ENCODE peak calls at places on chromosomes 16 and 17, in ten cellular contexts. One of them, this sample, is unnamed.

GRCh38 chr16:49587051-49587450 is 213.4 kb downstream of the C16orf78 start:
- DNase-seq in iPS-NIHi11: no peak
- DNase-seq in NCI-H1105 treated with DMSO at 0.1 percent for 48 hours: no peak
- DNase-seq in retina: no peak
- DNase-seq in GM19239: no peak
- DNase-seq in gastrocnemius medialis: no peak
- DNase-seq in hypothalamus: no peak
- DNase-seq in MCF 10A: no peak
- DNase-seq in C1 segment of cervical spinal cord: no peak
- DNase-seq in activated T-cell treated with anti-CD3 and anti-CD28 coated beads, Interleukin-2, amount 50 U/mL, for 24 hours: no peak
- DNase-seq in this sample: no peak

GRCh38 chr17:76500074-76500744 is 1.0 kb downstream of the RHBDF2 start:
- DNase-seq in iPS-NIHi11: no peak
- DNase-seq in NCI-H1105 treated with DMSO at 0.1 percent for 48 hours: no peak
- DNase-seq in retina: no peak
- DNase-seq in GM19239: no peak
- DNase-seq in gastrocnemius medialis: no peak
- DNase-seq in hypothalamus: no peak
- DNase-seq in MCF 10A: peak; percentile 52
- DNase-seq in C1 segment of cervical spinal cord: no peak
- DNase-seq in activated T-cell treated with anti-CD3 and anti-CD28 coated beads, Interleukin-2, amount 50 U/mL, for 24 hours: no peak
- DNase-seq in this sample: no peak

GRCh38 chr16:4664538-4665418 is 28.6 kb upstream of the NUDT16L1 start:
- DNase-seq in iPS-NIHi11: no peak
- DNase-seq in NCI-H1105 treated with DMSO at 0.1 percent for 48 hours: no peak
- DNase-seq in retina: no peak
- DNase-seq in GM19239: peak; percentile 68
- DNase-seq in gastrocnemius medialis: no peak
- DNase-seq in hypothalamus: no peak
- DNase-seq in MCF 10A: peak; percentile 43
- DNase-seq in C1 segment of cervical spinal cord: no peak
- DNase-seq in activated T-cell treated with anti-CD3 and anti-CD28 coated beads, Interleukin-2, amount 50 U/mL, for 24 hours: peak; percentile 71
- DNase-seq in this sample: no peak

GRCh38 chr17:9941305-9941704 is 36.2 kb upstream of the RCVRN start:
- DNase-seq in iPS-NIHi11: no peak
- DNase-seq in NCI-H1105 treated with DMSO at 0.1 percent for 48 hours: no peak
- DNase-seq in retina: no peak
- DNase-seq in GM19239: no peak
- DNase-seq in gastrocnemius medialis: no peak
- DNase-seq in hypothalamus: no peak
- DNase-seq in MCF 10A: no peak
- DNase-seq in C1 segment of cervical spinal cord: no peak
- DNase-seq in activated T-cell treated with anti-CD3 and anti-CD28 coated beads, Interleukin-2, amount 50 U/mL, for 24 hours: no peak
- DNase-seq in this sample: no peak

GRCh38 chr17:27533874-27534815 is 77.9 kb downstream of the KSR1 start:
- DNase-seq in iPS-NIHi11: peak; percentile 61
- DNase-seq in NCI-H1105 treated with DMSO at 0.1 percent for 48 hours: no peak
- DNase-seq in retina: no peak
- DNase-seq in GM19239: no peak
- DNase-seq in gastrocnemius medialis: no peak
- DNase-seq in hypothalamus: no peak
- DNase-seq in MCF 10A: peak; percentile 70
- DNase-seq in C1 segment of cervical spinal cord: no peak
- DNase-seq in activated T-cell treated with anti-CD3 and anti-CD28 coated beads, Interleukin-2, amount 50 U/mL, for 24 hours: no peak
- DNase-seq in this sample: no peak

GRCh38 chr16:87918314-87918713 is 18.0 kb downstream of the CA5A start:
- DNase-seq in iPS-NIHi11: no peak
- DNase-seq in NCI-H1105 treated with DMSO at 0.1 percent for 48 hours: no peak
- DNase-seq in retina: no peak
- DNase-seq in GM19239: no peak
- DNase-seq in gastrocnemius medialis: peak; percentile 91
- DNase-seq in hypothalamus: peak; percentile 63
- DNase-seq in MCF 10A: no peak
- DNase-seq in C1 segment of cervical spinal cord: peak; percentile 54
- DNase-seq in activated T-cell treated with anti-CD3 and anti-CD28 coated beads, Interleukin-2, amount 50 U/mL, for 24 hours: no peak
- DNase-seq in this sample: no peak

GRCh38 chr17:75552847-75553552 is 27.5 kb downstream of the LLGL2 start:
- DNase-seq in iPS-NIHi11: no peak
- DNase-seq in NCI-H1105 treated with DMSO at 0.1 percent for 48 hours: no peak
- DNase-seq in retina: no peak
- DNase-seq in GM19239: no peak
- DNase-seq in gastrocnemius medialis: no peak
- DNase-seq in hypothalamus: no peak
- DNase-seq in MCF 10A: no peak
- DNase-seq in C1 segment of cervical spinal cord: no peak
- DNase-seq in activated T-cell treated with anti-CD3 and anti-CD28 coated beads, Interleukin-2, amount 50 U/mL, for 24 hours: no peak
- DNase-seq in this sample: no peak

GRCh38 chr16:4970010-4970409 is 11.9 kb downstream of the SEC14L5 start:
- DNase-seq in iPS-NIHi11: no peak
- DNase-seq in NCI-H1105 treated with DMSO at 0.1 percent for 48 hours: no peak
- DNase-seq in retina: no peak
- DNase-seq in GM19239: no peak
- DNase-seq in gastrocnemius medialis: no peak
- DNase-seq in hypothalamus: no peak
- DNase-seq in MCF 10A: no peak
- DNase-seq in C1 segment of cervical spinal cord: no peak
- DNase-seq in activated T-cell treated with anti-CD3 and anti-CD28 coated beads, Interleukin-2, amount 50 U/mL, for 24 hours: no peak
- DNase-seq in this sample: no peak

GRCh38 chr17:39700148-39700987 is 504 bp downstream of the ERBB2 start:
- DNase-seq in iPS-NIHi11: peak; percentile 62
- DNase-seq in NCI-H1105 treated with DMSO at 0.1 percent for 48 hours: no peak
- DNase-seq in retina: peak; percentile 70
- DNase-seq in GM19239: no peak
- DNase-seq in gastrocnemius medialis: no peak
- DNase-seq in hypothalamus: no peak
- DNase-seq in MCF 10A: peak; percentile 28
- DNase-seq in C1 segment of cervical spinal cord: no peak
- DNase-seq in activated T-cell treated with anti-CD3 and anti-CD28 coated beads, Interleukin-2, amount 50 U/mL, for 24 hours: no peak
- DNase-seq in this sample: no peak

GRCh38 chr17:52737071-52737470 is 578.6 kb upstream of the CA10 start:
- DNase-seq in iPS-NIHi11: no peak
- DNase-seq in NCI-H1105 treated with DMSO at 0.1 percent for 48 hours: no peak
- DNase-seq in retina: no peak
- DNase-seq in GM19239: no peak
- DNase-seq in gastrocnemius medialis: no peak
- DNase-seq in hypothalamus: no peak
- DNase-seq in MCF 10A: no peak
- DNase-seq in C1 segment of cervical spinal cord: no peak
- DNase-seq in activated T-cell treated with anti-CD3 and anti-CD28 coated beads, Interleukin-2, amount 50 U/mL, for 24 hours: no peak
- DNase-seq in this sample: no peak

GRCh38 chr17:72270530-72270929 is 149.7 kb downstream of the SOX9 start:
- DNase-seq in iPS-NIHi11: no peak
- DNase-seq in NCI-H1105 treated with DMSO at 0.1 percent for 48 hours: peak; percentile 81
- DNase-seq in retina: peak; percentile 50
- DNase-seq in GM19239: no peak
- DNase-seq in gastrocnemius medialis: no peak
- DNase-seq in hypothalamus: no peak
- DNase-seq in MCF 10A: peak; percentile 40
- DNase-seq in C1 segment of cervical spinal cord: no peak
- DNase-seq in activated T-cell treated with anti-CD3 and anti-CD28 coated beads, Interleukin-2, amount 50 U/mL, for 24 hours: no peak
- DNase-seq in this sample: no peak

GRCh38 chr17:82970818-82971610 is 108.4 kb upstream of the METRNL start:
- DNase-seq in iPS-NIHi11: no peak
- DNase-seq in NCI-H1105 treated with DMSO at 0.1 percent for 48 hours: no peak
- DNase-seq in retina: no peak
- DNase-seq in GM19239: no peak
- DNase-seq in gastrocnemius medialis: no peak
- DNase-seq in hypothalamus: no peak
- DNase-seq in MCF 10A: no peak
- DNase-seq in C1 segment of cervical spinal cord: no peak
- DNase-seq in activated T-cell treated with anti-CD3 and anti-CD28 coated beads, Interleukin-2, amount 50 U/mL, for 24 hours: no peak
- DNase-seq in this sample: no peak

GRCh38 chr17:45345554-45346254 is 28.9 kb upstream of the MAP3K14 start:
- DNase-seq in iPS-NIHi11: no peak
- DNase-seq in NCI-H1105 treated with DMSO at 0.1 percent for 48 hours: no peak
- DNase-seq in retina: no peak
- DNase-seq in GM19239: no peak
- DNase-seq in gastrocnemius medialis: peak; percentile 35
- DNase-seq in hypothalamus: no peak
- DNase-seq in MCF 10A: no peak
- DNase-seq in C1 segment of cervical spinal cord: no peak
- DNase-seq in activated T-cell treated with anti-CD3 and anti-CD28 coated beads, Interleukin-2, amount 50 U/mL, for 24 hours: no peak
- DNase-seq in this sample: no peak

GRCh38 chr17:58344047-58344790 is 7.8 kb downstream of the SUPT4H1 start:
- DNase-seq in iPS-NIHi11: no peak
- DNase-seq in NCI-H1105 treated with DMSO at 0.1 percent for 48 hours: no peak
- DNase-seq in retina: no peak
- DNase-seq in GM19239: no peak
- DNase-seq in gastrocnemius medialis: no peak
- DNase-seq in hypothalamus: no peak
- DNase-seq in MCF 10A: no peak
- DNase-seq in C1 segment of cervical spinal cord: no peak
- DNase-seq in activated T-cell treated with anti-CD3 and anti-CD28 coated beads, Interleukin-2, amount 50 U/mL, for 24 hours: peak; percentile 86
- DNase-seq in this sample: peak; percentile 73

GRCh38 chr17:48995871-48996695 is 1.1 kb upstream of the IGF2BP1 start:
- DNase-seq in iPS-NIHi11: peak; percentile 91
- DNase-seq in NCI-H1105 treated with DMSO at 0.1 percent for 48 hours: peak; percentile 37
- DNase-seq in retina: peak; percentile 94
- DNase-seq in GM19239: no peak
- DNase-seq in gastrocnemius medialis: no peak
- DNase-seq in hypothalamus: no peak
- DNase-seq in MCF 10A: no peak
- DNase-seq in C1 segment of cervical spinal cord: no peak
- DNase-seq in activated T-cell treated with anti-CD3 and anti-CD28 coated beads, Interleukin-2, amount 50 U/mL, for 24 hours: peak; percentile 47
- DNase-seq in this sample: no peak

GRCh38 chr16:14958970-14959369 is 15.9 kb upstream of the PDXDC1 start:
- DNase-seq in iPS-NIHi11: peak; percentile 10
- DNase-seq in NCI-H1105 treated with DMSO at 0.1 percent for 48 hours: no peak
- DNase-seq in retina: no peak
- DNase-seq in GM19239: no peak
- DNase-seq in gastrocnemius medialis: no peak
- DNase-seq in hypothalamus: no peak
- DNase-seq in MCF 10A: no peak
- DNase-seq in C1 segment of cervical spinal cord: no peak
- DNase-seq in activated T-cell treated with anti-CD3 and anti-CD28 coated beads, Interleukin-2, amount 50 U/mL, for 24 hours: no peak
- DNase-seq in this sample: no peak

GRCh38 chr16:89687092-89687940 is 827 bp downstream of the CDK10 start:
- DNase-seq in iPS-NIHi11: no peak
- DNase-seq in NCI-H1105 treated with DMSO at 0.1 percent for 48 hours: peak; percentile 27
- DNase-seq in retina: peak; percentile 84
- DNase-seq in GM19239: peak; percentile 89
- DNase-seq in gastrocnemius medialis: peak; percentile 7
- DNase-seq in hypothalamus: no peak
- DNase-seq in MCF 10A: peak; percentile 20
- DNase-seq in C1 segment of cervical spinal cord: no peak
- DNase-seq in activated T-cell treated with anti-CD3 and anti-CD28 coated beads, Interleukin-2, amount 50 U/mL, for 24 hours: no peak
- DNase-seq in this sample: no peak

GRCh38 chr17:41308918-41309359 is at the start of gene KRTAP16-1:
- DNase-seq in iPS-NIHi11: no peak
- DNase-seq in NCI-H1105 treated with DMSO at 0.1 percent for 48 hours: no peak
- DNase-seq in retina: no peak
- DNase-seq in GM19239: no peak
- DNase-seq in gastrocnemius medialis: no peak
- DNase-seq in hypothalamus: no peak
- DNase-seq in MCF 10A: no peak
- DNase-seq in C1 segment of cervical spinal cord: no peak
- DNase-seq in activated T-cell treated with anti-CD3 and anti-CD28 coated beads, Interleukin-2, amount 50 U/mL, for 24 hours: no peak
- DNase-seq in this sample: no peak

GRCh38 chr17:66123163-66123562 is 68.8 kb downstream of the CEP112 start:
- DNase-seq in iPS-NIHi11: peak; percentile 30
- DNase-seq in NCI-H1105 treated with DMSO at 0.1 percent for 48 hours: no peak
- DNase-seq in retina: no peak
- DNase-seq in GM19239: no peak
- DNase-seq in gastrocnemius medialis: no peak
- DNase-seq in hypothalamus: no peak
- DNase-seq in MCF 10A: peak; percentile 36
- DNase-seq in C1 segment of cervical spinal cord: no peak
- DNase-seq in activated T-cell treated with anti-CD3 and anti-CD28 coated beads, Interleukin-2, amount 50 U/mL, for 24 hours: no peak
- DNase-seq in this sample: no peak